ENCODE peak calls at places on chromosomes 5 and 9, in eight cellular contexts. J is GM23338; G is psoas muscle; I is vagina; O is sigmoid colon; A is fibroblast of lung; V is adipocyte; F is CD4-positive, alpha-beta memory T cell. D is an unnamed sample. For H3K36me3, the result is how much of the 10 kb centered on the place peaks cover.

GRCh38 chr9:84711936-84712335 is 42.4 kb downstream of the NTRK2 start:
- DNase-seq in O (no peak), I (no peak), V (peak), F (no peak), J (no peak), A (peak), G (peak), D (no peak)

GRCh38 chr5:116343961-116344360 is 230.7 kb downstream of the SEMA6A start:
- DNase-seq in A (no peak), V (no peak), F (no peak), O (no peak), J (peak), I (no peak), G (peak), D (peak)

GRCh38 chr9:25994605-25995004 is 316.4 kb upstream of the TUSC1 start:
- DNase-seq in F (no peak), I (no peak), O (no peak), J (no peak), V (no peak), G (no peak), A (no peak), D (no peak)

GRCh38 chr5:83474986-83475385 is 3.4 kb downstream of the VCAN start:
- DNase-seq in V (peak), O (no peak), J (peak), I (no peak), F (no peak), G (no peak), A (no peak), D (no peak)

GRCh38 chr9:88905506-88905905 is 85.8 kb upstream of the S1PR3 start:
- DNase-seq in J (no peak), O (no peak), V (peak), I (no peak), G (no peak), A (peak), F (no peak), D (no peak)

GRCh38 chr9:95286151-95286550 is 31.4 kb downstream of the FANCC start:
- DNase-seq in G (no peak), I (no peak), F (no peak), O (no peak), J (no peak), A (peak), V (no peak), D (no peak)

GRCh38 chr5:115467631-115468030 is 76.9 kb downstream of the FEM1C start:
- DNase-seq in I (no peak), A (no peak), O (no peak), J (no peak), V (no peak), G (no peak), F (no peak), D (no peak)

GRCh38 chr5:41234475-41234874 is 21.1 kb upstream of the C6 start:
- DNase-seq in G (no peak), J (no peak), I (no peak), F (no peak), O (no peak), A (no peak), V (no peak), D (no peak)

DNA sequence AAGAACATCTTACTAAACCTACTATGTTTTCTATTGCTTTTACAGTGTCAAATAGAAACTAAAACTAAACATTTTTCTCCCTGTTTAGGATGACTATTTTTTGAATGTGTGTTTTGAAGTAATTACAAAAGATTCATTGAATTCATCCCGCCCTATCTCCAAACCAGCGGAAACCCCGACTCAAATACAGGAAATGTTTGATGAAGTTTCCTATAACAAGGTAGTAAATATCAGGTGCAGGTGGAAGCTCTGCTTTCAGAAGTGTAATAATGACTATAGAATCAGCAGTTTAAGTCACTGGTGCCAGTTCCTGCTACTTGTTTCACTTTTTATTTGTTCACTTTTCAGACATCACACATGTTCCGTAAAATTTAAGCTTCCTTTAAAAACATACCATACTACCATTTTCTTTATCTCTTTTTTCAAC is 20.0 kb downstream of the ERAP2 start:
- DNase-seq in V (no peak), F (peak), I (no peak), G (no peak), O (no peak), J (no peak), A (no peak), D (no peak)
- H3K36me3 ChIP-seq in V (under half), F (half or more), I (under half), G (under half), O (under half), J (under half), A (under half), D (under half)

GRCh38 chr5:61362796-61363364 is 30.8 kb downstream of the ZSWIM6 start:
- DNase-seq in A (peak), O (no peak), I (no peak), J (peak), G (no peak), F (no peak), V (no peak), D (no peak)

GRCh38 chr5:61363715-61364114 is 31.7 kb downstream of the ZSWIM6 start:
- DNase-seq in G (no peak), J (no peak), A (no peak), O (no peak), F (no peak), I (no peak), V (no peak), D (no peak)

GRCh38 chr5:61370496-61370895 is 38.4 kb downstream of the ZSWIM6 start:
- DNase-seq in A (no peak), V (no peak), G (no peak), O (no peak), F (no peak), I (no peak), J (no peak), D (no peak)

GRCh38 chr5:61371474-61371873 is 39.4 kb downstream of the ZSWIM6 start:
- DNase-seq in F (no peak), G (no peak), O (no peak), V (no peak), J (peak), I (no peak), A (no peak), D (no peak)

DNA sequence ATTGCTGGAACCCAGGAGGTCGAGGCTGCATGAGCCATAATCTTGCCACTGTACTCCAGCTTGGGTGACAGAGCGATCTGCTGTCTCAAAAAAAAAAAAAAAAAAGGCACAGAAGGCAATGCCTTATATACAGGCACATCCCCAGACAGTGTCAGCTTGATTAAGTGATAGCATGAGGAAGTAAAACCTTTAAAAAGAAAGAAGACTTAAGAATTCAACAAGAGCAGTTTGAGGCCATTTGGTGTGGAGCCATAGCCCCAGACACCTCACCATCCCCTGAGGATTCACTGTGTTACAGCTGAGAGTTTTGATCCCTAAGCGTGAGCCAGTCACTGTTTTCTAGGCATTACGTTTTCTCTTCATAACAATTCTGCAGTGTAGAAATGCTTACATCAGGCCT is 34.8 kb downstream of the ZSWIM6 start:
- DNase-seq in G (no peak), V (no peak), O (no peak), F (no peak), A (no peak), I (no peak), J (no peak), D (no peak)
- H3K36me3 ChIP-seq in G (under half), V (under half), O (under half), F (under half), A (under half), I (under half), J (under half), D (under half)

GRCh38 chr9:131640438-131641181 is 95.3 kb downstream of the PRRT1B start:
- DNase-seq in I (no peak), O (peak), F (no peak), J (no peak), V (peak), A (peak), G (no peak), D (no peak)

GRCh38 chr9:131641618-131642495 is 96.5 kb downstream of the PRRT1B start:
- DNase-seq in O (peak), G (no peak), F (no peak), J (no peak), A (no peak), I (no peak), V (peak), D (no peak)

GRCh38 chr9:131642496-131643083 is 97.3 kb downstream of the PRRT1B start:
- DNase-seq in I (no peak), O (no peak), J (no peak), V (no peak), G (no peak), A (no peak), F (no peak), D (no peak)

GRCh38 chr9:131649646-131650045 is 90.2 kb downstream of the RAPGEF1 start:
- DNase-seq in I (no peak), J (no peak), V (no peak), F (no peak), G (no peak), A (no peak), O (no peak), D (no peak)

GRCh38 chr9:131645078-131645776 is 94.6 kb downstream of the RAPGEF1 start:
- DNase-seq in G (no peak), V (no peak), O (no peak), A (no peak), J (no peak), I (no peak), F (no peak), D (no peak)
- H3K36me3 ChIP-seq in G (under half), V (under half), O (under half), A (under half), J (under half), I (under half), F (half or more), D (under half)

GRCh38 chr9:90873422-90873821 is 71.8 kb downstream of the SYK start:
- DNase-seq in A (no peak), O (no peak), J (no peak), F (no peak), G (no peak), I (no peak), V (no peak), D (no peak)
- H3K36me3 ChIP-seq in A (under half), O (under half), J (under half), F (under half), G (under half), I (under half), V (under half), D (under half)

DNA sequence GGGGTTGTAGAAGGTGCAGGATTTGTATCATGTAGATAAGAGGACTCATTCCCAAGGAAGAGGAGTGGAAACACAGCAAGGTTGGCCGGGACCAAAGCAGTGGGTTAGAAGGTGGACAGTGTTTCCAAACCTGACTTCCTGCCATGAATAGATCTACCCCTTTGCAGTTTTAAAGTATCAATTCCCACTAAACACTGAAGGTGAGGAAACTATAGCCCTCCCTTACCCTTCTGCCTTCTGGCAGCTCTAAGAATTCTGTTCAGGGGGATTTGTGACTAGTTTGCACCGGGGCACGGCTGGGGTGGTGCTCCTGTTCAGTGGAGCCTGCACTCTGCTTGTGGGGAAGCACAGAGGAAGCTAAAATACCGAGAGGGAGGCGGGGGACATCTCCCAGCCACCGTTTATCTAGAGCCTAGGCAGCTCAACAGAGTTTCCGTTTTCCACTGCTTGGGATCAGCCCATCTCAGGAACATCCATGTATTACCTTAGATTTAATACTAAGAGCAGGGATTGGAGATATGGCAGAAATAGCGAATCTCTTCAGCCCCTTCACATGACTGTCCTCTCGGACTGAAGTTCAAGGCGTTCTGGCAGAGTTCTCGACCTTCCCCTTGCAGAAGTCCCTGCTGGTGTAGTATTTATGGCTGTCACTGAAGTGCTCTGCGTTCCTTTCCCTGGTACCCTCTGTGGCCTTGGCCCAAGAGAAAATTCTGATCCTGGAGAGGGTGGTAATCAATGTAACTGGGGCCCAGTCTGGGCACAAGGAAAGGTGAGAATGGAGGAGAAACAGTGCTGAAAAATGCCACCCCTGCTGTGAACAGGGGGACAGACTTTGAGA is 5.5 kb downstream of the ISL1 start:
- DNase-seq in A (no peak), G (no peak), I (no peak), O (no peak), J (no peak), F (no peak), V (no peak), D (no peak)
- H3K36me3 ChIP-seq in A (under half), G (under half), I (under half), O (under half), J (under half), F (under half), V (under half), D (under half)